ENCODE peak calls at places on chromosome 2, in nine cellular contexts. Z is psoas muscle, E is left ventricle myocardium inferior, L is adrenal gland, A is mesenchymal stem cell, J is colonic mucosa, I is fibroblast of lung, Q is lower lobe of right lung, G is GM23248. M is an unnamed sample.

GRCh38 chr2:20182241-20182931 is 42.5 kb downstream of the SDC1 start:
- DNase-seq in Z (peak; percentile 72), A (no peak), I (peak; percentile 87), G (peak; percentile 86), Q (peak; percentile 93), E (no peak), J (no peak), L (peak; percentile 89), M (no peak)

GRCh38 chr2:134601266-134601665 is 117.5 kb downstream of the TMEM163 start:
- DNase-seq in E (no peak), A (no peak), Q (no peak), Z (no peak), G (no peak), L (no peak), I (no peak), J (no peak), M (no peak)

GRCh38 chr2:186342029-186342428 is 144.0 kb upstream of the ZC3H15 start:
- DNase-seq in Q (no peak), Z (no peak), E (no peak), G (no peak), I (no peak), A (no peak), J (no peak), L (no peak), M (no peak)

GRCh38 chr2:159461076-159461475 is 155.3 kb downstream of the BAZ2B start:
- DNase-seq in E (no peak), I (no peak), Q (no peak), G (no peak), A (no peak), L (no peak), J (no peak), Z (no peak), M (no peak)

GRCh38 chr2:142874293-142874814 is 3.1 kb upstream of the KYNU start:
- DNase-seq in G (peak; percentile 96), I (peak; percentile 82), A (peak; percentile 99), L (peak; percentile 16), J (peak; percentile 62), Q (peak; percentile 53), Z (no peak), E (no peak), M (no peak)

GRCh38 chr2:128292599-128293425 is 25.9 kb downstream of the HS6ST1 start:
- DNase-seq in G (no peak), Z (peak; percentile 71), E (no peak), L (peak; percentile 96), A (no peak), I (no peak), Q (no peak), J (no peak), M (peak; percentile 65)

GRCh38 chr2:172442072-172442895 is 14.9 kb downstream of the ITGA6 start:
- DNase-seq in L (no peak), E (no peak), G (peak; percentile 98), J (peak; percentile 88), Z (no peak), A (peak; percentile 92), Q (no peak), I (peak; percentile 97), M (no peak)

GRCh38 chr2:43324589-43325447 is 98.4 kb upstream of the ZFP36L2 start:
- DNase-seq in Q (no peak), J (no peak), L (no peak), A (peak; percentile 60), E (no peak), G (no peak), Z (peak; percentile 67), I (peak; percentile 42), M (peak; percentile 60)

GRCh38 chr2:109171444-109172334 is 42.7 kb downstream of the SH3RF3 start:
- DNase-seq in E (peak; percentile 42), L (peak; percentile 58), A (peak; percentile 100), I (peak; percentile 97), G (peak; percentile 98), Q (no peak), Z (peak; percentile 72), J (peak; percentile 36), M (peak; percentile 73)

GRCh38 chr2:48471048-48471474 is 58.9 kb upstream of the STON1 start:
- DNase-seq in G (peak; percentile 57), A (peak; percentile 76), J (no peak), I (peak; percentile 60), L (no peak), Q (no peak), Z (no peak), E (no peak), M (no peak)

GRCh38 chr2:73536133-73536532 is 106.1 kb downstream of the NAT8 start:
- DNase-seq in A (no peak), Q (no peak), J (no peak), I (no peak), G (no peak), Z (no peak), L (no peak), E (no peak), M (no peak)

GRCh38 chr2:235238537-235238936 is 255.3 kb upstream of the AGAP1 start:
- DNase-seq in Q (peak; percentile 64), I (peak; percentile 82), A (peak; percentile 60), L (peak; percentile 81), E (peak; percentile 74), G (peak; percentile 93), J (peak; percentile 63), Z (peak; percentile 59), M (peak; percentile 60)

GRCh38 chr2:58466803-58467202 is 225.7 kb upstream of the FANCL start:
- DNase-seq in E (no peak), L (no peak), Z (no peak), I (no peak), A (no peak), J (no peak), Q (no peak), G (no peak), M (no peak)

GRCh38 chr2:204108301-204108700 is 171.7 kb downstream of the ICOS start:
- DNase-seq in I (peak; percentile 14), Z (no peak), Q (no peak), L (no peak), E (no peak), G (peak; percentile 9), A (peak; percentile 41), J (no peak), M (no peak)
- H3K4me3 ChIP-seq in I (no peak overlapping the region), Z (no peak overlapping the region), Q (no peak overlapping the region), L (no peak overlapping the region), E (no peak overlapping the region), G (no peak overlapping the region), A (no peak overlapping the region), J (no peak overlapping the region), M (no peak overlapping the region)

DNA sequence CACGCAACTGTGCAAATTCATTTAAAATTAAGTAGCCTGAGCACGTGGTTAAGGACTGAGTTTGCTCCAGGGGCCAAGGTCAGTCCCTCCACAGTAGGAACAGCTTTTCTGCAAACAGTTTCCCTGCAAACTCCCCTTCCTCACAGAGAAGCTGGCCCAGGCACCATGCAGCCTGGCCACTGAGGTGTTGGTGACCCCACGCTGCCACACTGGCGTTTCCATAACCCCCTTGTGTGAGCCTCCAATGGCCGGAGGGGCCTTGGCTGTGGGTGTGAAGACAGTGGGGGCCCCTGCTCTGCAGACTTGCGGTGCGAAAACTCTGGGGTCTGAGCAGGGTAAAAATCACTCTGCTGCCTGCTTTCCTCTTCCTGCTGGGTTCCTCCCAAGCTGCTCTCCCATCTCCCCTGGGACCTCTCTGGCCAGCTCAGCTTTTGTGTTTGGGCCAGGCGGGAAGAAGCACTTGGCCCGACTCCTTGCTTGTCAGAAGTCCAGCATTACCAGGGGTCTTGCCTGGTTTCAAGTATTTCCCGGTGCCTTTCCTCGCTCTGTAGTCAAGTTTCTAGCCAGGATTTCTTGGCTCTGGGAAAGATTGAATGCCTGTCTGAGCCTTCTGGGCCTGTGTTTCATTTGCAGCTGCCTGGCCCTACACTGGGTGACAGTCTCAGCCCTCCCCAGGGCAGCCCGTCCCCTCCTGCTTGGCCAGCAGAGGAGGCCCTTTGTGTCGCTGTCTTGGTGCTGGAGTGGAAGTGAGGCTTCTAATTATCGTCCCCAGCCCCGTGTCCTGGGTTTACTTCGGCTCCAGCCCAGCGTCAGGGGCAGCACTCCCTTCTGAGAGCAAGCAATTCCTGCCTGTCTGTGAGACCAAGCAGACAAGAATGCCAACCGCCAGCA is 131.4 kb upstream of the SLC1A4 start:
- DNase-seq in Z (peak; percentile 80), A (peak; percentile 51), L (peak; percentile 68), G (peak; percentile 92), E (peak; percentile 67), I (peak; percentile 85), Q (no peak), J (peak; percentile 44), M (peak; percentile 78)
- H3K27ac ChIP-seq in Z (peak overlapping the region; percentile 93), A (no peak overlapping the region), L (peak overlapping the region; percentile 92), G (peak overlapping the region; percentile 97), E (peak overlapping the region; percentile 99), I (peak overlapping the region; percentile 78), Q (peak overlapping the region; percentile 97), J (peak overlapping the region; percentile 95), M (peak overlapping the region; percentile 94)

GRCh38 chr2:54988612-54989011 is 61.6 kb downstream of the RTN4 start:
- DNase-seq in E (no peak), Q (no peak), G (no peak), A (no peak), J (no peak), L (no peak), I (no peak), Z (no peak), M (no peak)

GRCh38 chr2:54983345-54984235 is 66.7 kb downstream of the RTN4 start:
- DNase-seq in Q (no peak), I (peak; percentile 71), E (no peak), J (no peak), L (no peak), G (peak; percentile 73), A (peak; percentile 43), Z (no peak), M (no peak)

GRCh38 chr2:54981409-54981808 is 68.8 kb downstream of the RTN4 start:
- DNase-seq in L (no peak), Q (no peak), E (no peak), A (no peak), I (no peak), Z (no peak), J (no peak), G (no peak), M (no peak)

GRCh38 chr2:54986266-54986665 is 64.0 kb downstream of the RTN4 start:
- DNase-seq in E (no peak), A (no peak), Z (no peak), G (no peak), Q (no peak), L (no peak), J (no peak), I (no peak), M (no peak)

DNA sequence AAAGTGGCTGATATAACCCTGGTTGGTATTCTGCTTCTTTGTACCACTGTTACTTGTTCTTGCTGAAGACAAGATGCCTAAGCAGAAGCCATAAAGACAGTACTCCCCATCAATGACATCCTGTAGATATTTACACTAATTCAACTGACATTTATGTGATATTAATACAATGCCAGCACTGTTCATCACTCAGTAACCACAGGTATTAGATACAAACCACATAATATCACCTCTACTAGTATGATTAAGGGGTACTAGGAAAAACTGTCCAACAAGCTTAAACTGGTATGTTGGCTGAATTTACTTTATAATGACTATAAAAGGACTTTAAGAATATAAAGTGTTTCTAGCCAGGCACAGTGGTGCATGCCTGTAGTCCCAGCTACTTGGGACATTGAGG is 65.8 kb downstream of the RTN4 start:
- DNase-seq in Q (no peak), E (no peak), I (peak; percentile 63), Z (no peak), L (no peak), A (no peak), G (no peak), J (no peak), M (no peak)
- H3K4me1 ChIP-seq in Q (peaks cover 54% of the 10 kb centered on the region), E (peaks cover 60% of the 10 kb centered on the region), I (peaks cover 14% of the 10 kb centered on the region), Z (peaks cover 92% of the 10 kb centered on the region), L (peaks cover 22% of the 10 kb centered on the region), A (peaks cover 5% of the 10 kb centered on the region), G (peaks cover 73% of the 10 kb centered on the region), J (no peaks in the 10 kb centered on the region), M (peaks cover 8% of the 10 kb centered on the region)

DNA sequence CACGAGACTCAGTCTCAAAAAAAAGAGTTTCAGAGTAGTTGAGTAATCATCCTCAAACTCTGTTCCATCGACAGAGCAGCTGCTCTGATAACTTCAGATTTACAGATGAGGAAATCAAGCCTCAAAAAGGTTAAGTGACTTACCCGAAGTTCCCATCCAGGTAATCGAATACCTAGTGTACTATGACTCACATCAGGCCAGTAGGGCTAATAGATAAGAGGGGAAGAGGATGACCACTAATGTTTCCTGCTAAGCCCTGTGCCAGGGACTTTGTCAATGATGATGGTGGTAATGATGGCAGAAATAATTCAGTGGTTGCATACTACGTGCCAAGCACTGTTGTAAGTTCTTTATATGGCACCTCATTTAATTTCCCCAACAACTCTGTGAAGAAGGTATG is 80.9 kb downstream of the PLB1 start:
- DNase-seq in E (no peak), L (no peak), I (no peak), J (no peak), Z (no peak), Q (no peak), G (no peak), A (no peak), M (no peak)
- H3K4me3 ChIP-seq in E (no peak overlapping the region), L (no peak overlapping the region), I (no peak overlapping the region), J (no peak overlapping the region), Z (no peak overlapping the region), Q (no peak overlapping the region), G (no peak overlapping the region), A (no peak overlapping the region), M (no peak overlapping the region)